ENCODE peak calls at places on chromosomes 16 and 17, in five cellular contexts. One of them, this sample, is unnamed.

GRCh38 chr16:88585269-88585668 is 15.1 kb downstream of the ZC3H18 start:
- DNase-seq in choroid plexus epithelial cell: no peak
- DNase-seq in transverse colon: no peak
- DNase-seq in cardiac muscle cell: no peak
- DNase-seq in HL-60: no peak
- DNase-seq in this sample: no peak

GRCh38 chr17:65856865-65857264 is 295.4 kb upstream of the AXIN2 start:
- DNase-seq in cardiac muscle cell: peak; percentile 21
- DNase-seq in choroid plexus epithelial cell: peak; percentile 3
- DNase-seq in HL-60: no peak
- DNase-seq in transverse colon: no peak
- DNase-seq in this sample: no peak

GRCh38 chr17:29929006-29929543 is 953 bp downstream of the SSH2 start:
- DNase-seq in HL-60: peak; percentile 55
- DNase-seq in cardiac muscle cell: peak; percentile 46
- DNase-seq in choroid plexus epithelial cell: peak; percentile 43
- DNase-seq in transverse colon: peak; percentile 56
- DNase-seq in this sample: no peak

GRCh38 chr16:10921536-10922327 is 20.5 kb downstream of the DEXI start:
- DNase-seq in choroid plexus epithelial cell: no peak
- DNase-seq in HL-60: no peak
- DNase-seq in cardiac muscle cell: peak; percentile 40
- DNase-seq in transverse colon: no peak
- DNase-seq in this sample: no peak

GRCh38 chr16:70254095-70254964 is 2.6 kb upstream of the EXOSC6 start:
- DNase-seq in cardiac muscle cell: no peak
- DNase-seq in choroid plexus epithelial cell: peak; percentile 77
- DNase-seq in HL-60: no peak
- DNase-seq in transverse colon: no peak
- DNase-seq in this sample: no peak

GRCh38 chr17:13518271-13519000 is 83.3 kb downstream of the HS3ST3A1 start:
- DNase-seq in HL-60: no peak
- DNase-seq in transverse colon: no peak
- DNase-seq in cardiac muscle cell: no peak
- DNase-seq in choroid plexus epithelial cell: peak; percentile 59
- DNase-seq in this sample: no peak

GRCh38 chr17:62614142-62614541 is 13.3 kb upstream of the MRC2 start:
- DNase-seq in choroid plexus epithelial cell: peak; percentile 97
- DNase-seq in HL-60: no peak
- DNase-seq in cardiac muscle cell: peak; percentile 87
- DNase-seq in transverse colon: no peak
- DNase-seq in this sample: no peak

GRCh38 chr17:81508639-81509047 is 4.0 kb downstream of the ACTG1 start:
- DNase-seq in choroid plexus epithelial cell: peak; percentile 47
- DNase-seq in cardiac muscle cell: peak; percentile 77
- DNase-seq in transverse colon: no peak
- DNase-seq in HL-60: no peak
- DNase-seq in this sample: no peak

GRCh38 chr17:65225061-65225460 is 87.9 kb downstream of the RGS9 start:
- DNase-seq in choroid plexus epithelial cell: no peak
- DNase-seq in HL-60: no peak
- DNase-seq in transverse colon: no peak
- DNase-seq in cardiac muscle cell: no peak
- DNase-seq in this sample: no peak

GRCh38 chr17:46984341-46984740 is 5.3 kb upstream of the RPRML start:
- DNase-seq in transverse colon: peak; percentile 20
- DNase-seq in cardiac muscle cell: no peak
- DNase-seq in HL-60: no peak
- DNase-seq in choroid plexus epithelial cell: no peak
- DNase-seq in this sample: no peak

GRCh38 chr16:77613115-77613514 is 109.2 kb upstream of the NUDT7 start:
- DNase-seq in choroid plexus epithelial cell: peak; percentile 30
- DNase-seq in cardiac muscle cell: no peak
- DNase-seq in HL-60: no peak
- DNase-seq in transverse colon: no peak
- DNase-seq in this sample: no peak

GRCh38 chr16:78761427-78761826 is 662.0 kb downstream of the WWOX start:
- DNase-seq in cardiac muscle cell: no peak
- DNase-seq in choroid plexus epithelial cell: no peak
- DNase-seq in transverse colon: no peak
- DNase-seq in HL-60: no peak
- DNase-seq in this sample: peak; percentile 44

GRCh38 chr16:86062271-86062965 is 163.5 kb downstream of the IRF8 start:
- DNase-seq in cardiac muscle cell: no peak
- DNase-seq in transverse colon: no peak
- DNase-seq in choroid plexus epithelial cell: no peak
- DNase-seq in HL-60: no peak
- DNase-seq in this sample: no peak

GRCh38 chr16:51071326-51071725 is 79.7 kb downstream of the SALL1 start:
- DNase-seq in choroid plexus epithelial cell: no peak
- DNase-seq in transverse colon: no peak
- DNase-seq in cardiac muscle cell: no peak
- DNase-seq in HL-60: no peak
- DNase-seq in this sample: no peak

GRCh38 chr17:80101946-80102706 is 745 bp downstream of the GAA start:
- DNase-seq in choroid plexus epithelial cell: peak; percentile 48
- DNase-seq in transverse colon: no peak
- DNase-seq in cardiac muscle cell: peak; percentile 26
- DNase-seq in HL-60: peak; percentile 42
- DNase-seq in this sample: peak; percentile 69

GRCh38 chr16:69930117-69930776 is 20.9 kb upstream of the CLEC18A start:
- DNase-seq in choroid plexus epithelial cell: peak; percentile 72
- DNase-seq in HL-60: peak; percentile 44
- DNase-seq in transverse colon: peak; percentile 43
- DNase-seq in cardiac muscle cell: peak; percentile 77
- DNase-seq in this sample: peak; percentile 89

GRCh38 chr17:13704333-13704732 is 102.6 kb upstream of the HS3ST3A1 start:
- DNase-seq in transverse colon: no peak
- DNase-seq in choroid plexus epithelial cell: peak; percentile 42
- DNase-seq in HL-60: no peak
- DNase-seq in cardiac muscle cell: peak; percentile 41
- DNase-seq in this sample: no peak

GRCh38 chr16:21684199-21684598 is 20.4 kb downstream of the OTOA start:
- DNase-seq in transverse colon: peak; percentile 21
- DNase-seq in cardiac muscle cell: peak; percentile 6
- DNase-seq in choroid plexus epithelial cell: no peak
- DNase-seq in HL-60: no peak
- DNase-seq in this sample: peak; percentile 21

GRCh38 chr17:79838541-79839274 is 532 bp downstream of the CBX4 start:
- DNase-seq in choroid plexus epithelial cell: peak; percentile 69
- DNase-seq in cardiac muscle cell: peak; percentile 70
- DNase-seq in transverse colon: peak; percentile 63
- DNase-seq in HL-60: peak; percentile 55
- DNase-seq in this sample: peak; percentile 78

GRCh38 chr16:616771-617586 is 13.8 kb upstream of the WFIKKN1 start:
- DNase-seq in HL-60: no peak
- DNase-seq in choroid plexus epithelial cell: no peak
- DNase-seq in cardiac muscle cell: no peak
- DNase-seq in transverse colon: peak; percentile 62
- DNase-seq in this sample: no peak

DNA sequence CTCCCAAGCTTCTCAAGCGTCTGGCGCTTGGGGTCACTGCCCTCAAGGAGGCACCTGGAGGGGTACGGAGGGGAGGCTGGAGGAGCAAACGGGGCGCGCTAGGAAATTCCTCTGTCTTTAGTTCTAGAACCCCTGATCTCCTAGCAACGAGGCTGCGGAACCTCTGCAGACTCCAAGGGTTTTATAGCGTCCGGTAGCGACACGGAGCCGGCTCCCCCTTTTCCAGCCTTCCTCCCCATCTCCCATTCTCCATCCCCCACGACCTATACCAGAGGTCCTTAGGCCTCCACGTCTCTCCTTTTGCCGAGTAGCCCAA is 601 bp upstream of the CDIPT start:
- DNase-seq in choroid plexus epithelial cell: no peak
- DNase-seq in transverse colon: no peak
- DNase-seq in HL-60: no peak
- DNase-seq in cardiac muscle cell: no peak
- DNase-seq in this sample: no peak
- TF ChIP-seq CTCF in choroid plexus epithelial cell: no peak
- TF ChIP-seq CTCF in transverse colon: no peak
- TF ChIP-seq CTCF in HL-60: no peak
- TF ChIP-seq CTCF in cardiac muscle cell: no peak
- TF ChIP-seq CTCF in this sample: no peak

GRCh38 chr16:54929090-54930033 is 1.3 kb upstream of the IRX5 start:
- DNase-seq in choroid plexus epithelial cell: peak; percentile 99
- DNase-seq in transverse colon: peak; percentile 97
- DNase-seq in cardiac muscle cell: peak; percentile 99
- DNase-seq in HL-60: peak; percentile 100
- DNase-seq in this sample: peak; percentile 92

GRCh38 chr16:54931757-54932660 is 1.3 kb downstream of the IRX5 start:
- DNase-seq in choroid plexus epithelial cell: no peak
- DNase-seq in cardiac muscle cell: no peak
- DNase-seq in HL-60: no peak
- DNase-seq in transverse colon: no peak
- DNase-seq in this sample: peak; percentile 35

GRCh38 chr16:54930034-54930938 is at the start of gene IRX5:
- DNase-seq in cardiac muscle cell: peak; percentile 96
- DNase-seq in choroid plexus epithelial cell: peak; percentile 96
- DNase-seq in HL-60: peak; percentile 94
- DNase-seq in transverse colon: peak; percentile 65
- DNase-seq in this sample: peak; percentile 79

GRCh38 chr16:54932737-54933254 is 2.1 kb downstream of the IRX5 start:
- DNase-seq in choroid plexus epithelial cell: no peak
- DNase-seq in HL-60: no peak
- DNase-seq in cardiac muscle cell: no peak
- DNase-seq in transverse colon: no peak
- DNase-seq in this sample: peak; percentile 28

GRCh38 chr16:54931041-54931756 is 534 bp downstream of the IRX5 start:
- DNase-seq in cardiac muscle cell: peak; percentile 24
- DNase-seq in choroid plexus epithelial cell: peak; percentile 37
- DNase-seq in transverse colon: no peak
- DNase-seq in HL-60: peak; percentile 55
- DNase-seq in this sample: peak; percentile 45
- TF ChIP-seq CTCF in cardiac muscle cell: no peak
- TF ChIP-seq CTCF in choroid plexus epithelial cell: no peak
- TF ChIP-seq CTCF in transverse colon: no peak
- TF ChIP-seq CTCF in HL-60: no peak
- TF ChIP-seq CTCF in this sample: no peak

GRCh38 chr16:2465653-2466415 is 5.3 kb upstream of the NTN3 start:
- DNase-seq in choroid plexus epithelial cell: no peak
- DNase-seq in HL-60: peak; percentile 25
- DNase-seq in transverse colon: no peak
- DNase-seq in cardiac muscle cell: no peak
- DNase-seq in this sample: no peak
- TF ChIP-seq CTCF in choroid plexus epithelial cell: peak; percentile 54
- TF ChIP-seq CTCF in HL-60: peak; percentile 11
- TF ChIP-seq CTCF in transverse colon: no peak
- TF ChIP-seq CTCF in cardiac muscle cell: peak; percentile 28
- TF ChIP-seq CTCF in this sample: no peak

DNA sequence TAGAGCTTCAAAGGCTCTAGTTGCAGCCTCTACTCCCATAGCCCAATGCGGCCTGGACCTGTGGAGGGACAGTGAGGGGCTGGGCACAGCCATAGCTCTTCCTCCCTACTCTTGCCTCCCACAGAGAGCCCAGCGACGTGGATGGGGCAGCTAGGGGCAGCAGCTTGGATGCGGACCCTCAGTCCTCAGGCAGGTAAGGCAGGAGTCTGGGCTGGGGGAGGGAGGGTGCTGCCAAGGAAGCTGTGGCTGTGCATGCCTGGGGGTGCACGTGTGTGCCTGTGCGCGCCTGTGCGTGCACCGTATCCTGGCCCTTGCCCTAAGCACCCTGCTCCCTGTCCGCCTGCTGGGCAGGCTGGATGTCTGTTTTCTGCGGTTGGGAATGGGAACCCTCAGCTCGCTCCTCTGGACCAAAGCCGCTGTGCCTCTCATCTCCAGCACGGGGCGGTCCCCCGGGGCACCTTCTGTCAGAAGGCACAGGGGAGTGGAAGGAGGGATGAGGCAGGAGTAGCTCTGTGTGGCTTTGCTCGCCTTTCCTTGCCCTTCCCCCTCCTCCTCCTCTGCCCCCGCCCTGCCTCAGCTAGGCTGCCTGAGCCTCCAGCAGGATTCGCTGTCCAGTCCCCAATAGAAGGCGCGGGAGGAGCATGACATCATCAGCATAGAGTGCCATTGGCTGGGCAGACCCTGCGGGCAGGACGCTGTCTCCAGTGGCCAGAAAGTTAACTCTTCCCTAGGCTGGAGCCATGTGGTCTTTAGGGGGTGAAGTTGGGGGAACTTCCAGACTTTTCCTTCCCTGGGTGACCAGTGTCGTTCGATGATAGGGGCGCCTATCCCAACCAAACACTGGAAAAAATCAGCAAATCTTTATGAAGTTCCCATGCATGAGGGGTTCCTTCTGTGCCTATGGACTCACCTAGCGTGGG is 797 bp downstream of the PRCD start:
- DNase-seq in transverse colon: peak; percentile 91
- DNase-seq in choroid plexus epithelial cell: peak; percentile 97
- DNase-seq in cardiac muscle cell: peak; percentile 97
- DNase-seq in HL-60: peak; percentile 19
- DNase-seq in this sample: peak; percentile 84
- TF ChIP-seq CTCF in transverse colon: no peak
- TF ChIP-seq CTCF in choroid plexus epithelial cell: peak; percentile 22
- TF ChIP-seq CTCF in cardiac muscle cell: peak; percentile 22
- TF ChIP-seq CTCF in HL-60: no peak
- TF ChIP-seq CTCF in this sample: no peak

GRCh38 chr17:53335443-53335842 is 487.3 kb upstream of the KIF2B start:
- DNase-seq in HL-60: no peak
- DNase-seq in transverse colon: no peak
- DNase-seq in cardiac muscle cell: no peak
- DNase-seq in choroid plexus epithelial cell: no peak
- DNase-seq in this sample: no peak
- TF ChIP-seq CTCF in HL-60: no peak
- TF ChIP-seq CTCF in transverse colon: no peak
- TF ChIP-seq CTCF in cardiac muscle cell: no peak
- TF ChIP-seq CTCF in choroid plexus epithelial cell: no peak
- TF ChIP-seq CTCF in this sample: no peak